ENCODE peak calls at places on chromosome 6, in eight cellular contexts. One of them, this sample, is unnamed.

GRCh38 chr6:19180348-19181073 is 656.7 kb upstream of the ID4 start:
- DNase-seq in stomach: peak; percentile 57
- DNase-seq in adrenal gland: peak; percentile 34
- DNase-seq in endothelial cell of umbilical vein: no peak
- DNase-seq in prostate gland: peak; percentile 8
- DNase-seq in transverse colon: peak; percentile 36
- DNase-seq in spleen: no peak
- DNase-seq in ovary: peak; percentile 78
- DNase-seq in this sample: peak; percentile 87

GRCh38 chr6:109453594-109454482 is 1.7 kb downstream of the MICAL1 start:
- DNase-seq in endothelial cell of umbilical vein: no peak
- DNase-seq in prostate gland: no peak
- DNase-seq in adrenal gland: no peak
- DNase-seq in ovary: no peak
- DNase-seq in stomach: no peak
- DNase-seq in transverse colon: no peak
- DNase-seq in spleen: peak; percentile 84
- DNase-seq in this sample: peak; percentile 87

GRCh38 chr6:107784669-107785068 is 39.4 kb downstream of the SCML4 start:
- DNase-seq in endothelial cell of umbilical vein: no peak
- DNase-seq in ovary: no peak
- DNase-seq in stomach: no peak
- DNase-seq in spleen: no peak
- DNase-seq in transverse colon: no peak
- DNase-seq in prostate gland: no peak
- DNase-seq in adrenal gland: peak; percentile 23
- DNase-seq in this sample: no peak

GRCh38 chr6:111238464-111239119 is 151.3 kb downstream of the SLC16A10 start:
- DNase-seq in transverse colon: no peak
- DNase-seq in stomach: no peak
- DNase-seq in adrenal gland: no peak
- DNase-seq in endothelial cell of umbilical vein: peak; percentile 37
- DNase-seq in ovary: no peak
- DNase-seq in spleen: no peak
- DNase-seq in prostate gland: no peak
- DNase-seq in this sample: no peak

GRCh38 chr6:42260972-42261371 is 43.3 kb upstream of the MRPS10 start:
- DNase-seq in spleen: no peak
- DNase-seq in adrenal gland: no peak
- DNase-seq in transverse colon: peak; percentile 28
- DNase-seq in stomach: no peak
- DNase-seq in ovary: peak; percentile 46
- DNase-seq in endothelial cell of umbilical vein: no peak
- DNase-seq in prostate gland: no peak
- DNase-seq in this sample: no peak

GRCh38 chr6:159044899-159045727 is at the start of gene TAGAP:
- DNase-seq in transverse colon: peak; percentile 83
- DNase-seq in prostate gland: peak; percentile 46
- DNase-seq in stomach: peak; percentile 70
- DNase-seq in adrenal gland: peak; percentile 76
- DNase-seq in spleen: peak; percentile 94
- DNase-seq in endothelial cell of umbilical vein: no peak
- DNase-seq in ovary: peak; percentile 58
- DNase-seq in this sample: peak; percentile 75

GRCh38 chr6:101544286-101544685 is 150.8 kb downstream of the GRIK2 start:
- DNase-seq in transverse colon: no peak
- DNase-seq in spleen: no peak
- DNase-seq in endothelial cell of umbilical vein: no peak
- DNase-seq in ovary: no peak
- DNase-seq in prostate gland: no peak
- DNase-seq in stomach: no peak
- DNase-seq in adrenal gland: no peak
- DNase-seq in this sample: no peak

GRCh38 chr6:157376706-157377230 is 4.2 kb upstream of the ZDHHC14 start:
- DNase-seq in stomach: no peak
- DNase-seq in adrenal gland: no peak
- DNase-seq in ovary: no peak
- DNase-seq in endothelial cell of umbilical vein: no peak
- DNase-seq in prostate gland: no peak
- DNase-seq in spleen: no peak
- DNase-seq in transverse colon: no peak
- DNase-seq in this sample: no peak

GRCh38 chr6:7681449-7681848 is 44.5 kb upstream of the BMP6 start:
- DNase-seq in adrenal gland: no peak
- DNase-seq in spleen: no peak
- DNase-seq in stomach: no peak
- DNase-seq in endothelial cell of umbilical vein: no peak
- DNase-seq in transverse colon: no peak
- DNase-seq in prostate gland: no peak
- DNase-seq in ovary: no peak
- DNase-seq in this sample: no peak

GRCh38 chr6:24662206-24662605 is 4.5 kb downstream of the TDP2 start:
- DNase-seq in prostate gland: peak; percentile 34
- DNase-seq in ovary: no peak
- DNase-seq in endothelial cell of umbilical vein: no peak
- DNase-seq in adrenal gland: no peak
- DNase-seq in transverse colon: peak; percentile 30
- DNase-seq in stomach: no peak
- DNase-seq in spleen: no peak
- DNase-seq in this sample: no peak
- TF ChIP-seq POLR2A in prostate gland: no peak
- TF ChIP-seq POLR2A in ovary: no peak
- TF ChIP-seq POLR2A in endothelial cell of umbilical vein: no peak
- TF ChIP-seq POLR2A in adrenal gland: no peak
- TF ChIP-seq POLR2A in transverse colon: peak; percentile 15
- TF ChIP-seq POLR2A in stomach: no peak
- TF ChIP-seq POLR2A in spleen: no peak
- TF ChIP-seq POLR2A in this sample: no peak

GRCh38 chr6:16764188-16764950 is 3.1 kb upstream of the ATXN1 start:
- DNase-seq in spleen: no peak
- DNase-seq in prostate gland: no peak
- DNase-seq in stomach: no peak
- DNase-seq in ovary: no peak
- DNase-seq in transverse colon: no peak
- DNase-seq in endothelial cell of umbilical vein: peak; percentile 57
- DNase-seq in adrenal gland: no peak
- DNase-seq in this sample: no peak
- TF ChIP-seq CTCF in spleen: no peak
- TF ChIP-seq CTCF in prostate gland: peak; percentile 68
- TF ChIP-seq CTCF in stomach: no peak
- TF ChIP-seq CTCF in ovary: no peak
- TF ChIP-seq CTCF in transverse colon: no peak
- TF ChIP-seq CTCF in endothelial cell of umbilical vein: peak; percentile 25
- TF ChIP-seq CTCF in adrenal gland: peak; percentile 48
- TF ChIP-seq CTCF in this sample: no peak

GRCh38 chr6:89357390-89357789 is 4.9 kb upstream of the UBE2J1 start:
- DNase-seq in ovary: no peak
- DNase-seq in prostate gland: no peak
- DNase-seq in transverse colon: peak; percentile 40
- DNase-seq in endothelial cell of umbilical vein: peak; percentile 58
- DNase-seq in stomach: no peak
- DNase-seq in spleen: no peak
- DNase-seq in adrenal gland: no peak
- DNase-seq in this sample: no peak

GRCh38 chr6:89359561-89359960 is 7.0 kb upstream of the UBE2J1 start:
- DNase-seq in endothelial cell of umbilical vein: no peak
- DNase-seq in spleen: no peak
- DNase-seq in ovary: no peak
- DNase-seq in stomach: no peak
- DNase-seq in prostate gland: no peak
- DNase-seq in transverse colon: no peak
- DNase-seq in adrenal gland: no peak
- DNase-seq in this sample: no peak

GRCh38 chr6:89356644-89357043 is 4.1 kb upstream of the UBE2J1 start:
- DNase-seq in ovary: no peak
- DNase-seq in spleen: no peak
- DNase-seq in adrenal gland: no peak
- DNase-seq in stomach: no peak
- DNase-seq in endothelial cell of umbilical vein: no peak
- DNase-seq in prostate gland: no peak
- DNase-seq in transverse colon: no peak
- DNase-seq in this sample: no peak

GRCh38 chr6:89364586-89364985 is 12.1 kb upstream of the UBE2J1 start:
- DNase-seq in ovary: no peak
- DNase-seq in endothelial cell of umbilical vein: peak; percentile 55
- DNase-seq in adrenal gland: no peak
- DNase-seq in stomach: no peak
- DNase-seq in prostate gland: no peak
- DNase-seq in transverse colon: no peak
- DNase-seq in spleen: no peak
- DNase-seq in this sample: no peak

DNA sequence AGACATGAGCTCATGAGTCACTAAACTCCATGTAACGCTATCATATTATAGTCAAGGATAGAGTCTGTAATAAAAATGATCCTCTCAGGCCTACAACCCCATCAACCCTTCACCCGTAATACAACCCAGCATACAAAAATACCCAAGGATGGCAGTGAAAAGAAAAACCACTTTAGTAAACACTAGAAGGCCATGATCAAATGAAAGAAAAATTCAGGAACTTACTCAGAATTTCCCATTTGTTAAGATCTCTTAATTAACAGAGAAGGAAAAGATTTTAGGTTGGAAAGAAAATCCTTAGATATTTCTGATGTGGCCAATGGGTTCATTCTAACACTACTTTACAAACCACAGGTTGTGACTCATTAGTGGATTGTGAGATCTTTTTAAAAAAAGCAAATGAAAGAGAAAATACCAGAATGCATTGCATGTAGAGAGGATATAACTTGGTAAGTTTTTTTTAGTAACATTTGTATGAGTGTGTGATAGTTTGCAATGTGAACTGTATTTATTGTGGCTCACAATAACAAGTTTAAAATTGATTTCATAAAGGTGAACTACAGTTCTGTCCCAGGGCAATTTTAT is 8.0 kb upstream of the UBE2J1 start:
- DNase-seq in spleen: no peak
- DNase-seq in stomach: no peak
- DNase-seq in transverse colon: no peak
- DNase-seq in ovary: no peak
- DNase-seq in prostate gland: no peak
- DNase-seq in endothelial cell of umbilical vein: no peak
- DNase-seq in adrenal gland: no peak
- DNase-seq in this sample: no peak
- TF ChIP-seq POLR2A in spleen: no peak
- TF ChIP-seq POLR2A in stomach: no peak
- TF ChIP-seq POLR2A in transverse colon: no peak
- TF ChIP-seq POLR2A in ovary: no peak
- TF ChIP-seq POLR2A in prostate gland: no peak
- TF ChIP-seq POLR2A in endothelial cell of umbilical vein: no peak
- TF ChIP-seq POLR2A in adrenal gland: no peak
- TF ChIP-seq POLR2A in this sample: no peak

GRCh38 chr6:137697267-137697938 is 169.7 kb upstream of the TNFAIP3 start:
- DNase-seq in stomach: no peak
- DNase-seq in transverse colon: peak; percentile 22
- DNase-seq in spleen: no peak
- DNase-seq in adrenal gland: no peak
- DNase-seq in prostate gland: no peak
- DNase-seq in endothelial cell of umbilical vein: peak; percentile 97
- DNase-seq in ovary: no peak
- DNase-seq in this sample: no peak
- TF ChIP-seq CTCF in stomach: no peak
- TF ChIP-seq CTCF in transverse colon: peak; percentile 17
- TF ChIP-seq CTCF in spleen: no peak
- TF ChIP-seq CTCF in adrenal gland: no peak
- TF ChIP-seq CTCF in prostate gland: no peak
- TF ChIP-seq CTCF in endothelial cell of umbilical vein: peak; percentile 17
- TF ChIP-seq CTCF in ovary: no peak
- TF ChIP-seq CTCF in this sample: no peak

GRCh38 chr6:132084811-132085509 is 133.8 kb upstream of the CCN2 start:
- DNase-seq in stomach: no peak
- DNase-seq in ovary: no peak
- DNase-seq in transverse colon: no peak
- DNase-seq in adrenal gland: no peak
- DNase-seq in endothelial cell of umbilical vein: peak; percentile 95
- DNase-seq in prostate gland: no peak
- DNase-seq in spleen: no peak
- DNase-seq in this sample: no peak

GRCh38 chr6:132076452-132076851 is 125.3 kb upstream of the CCN2 start:
- DNase-seq in adrenal gland: no peak
- DNase-seq in endothelial cell of umbilical vein: no peak
- DNase-seq in ovary: no peak
- DNase-seq in transverse colon: no peak
- DNase-seq in prostate gland: no peak
- DNase-seq in spleen: no peak
- DNase-seq in stomach: no peak
- DNase-seq in this sample: no peak

GRCh38 chr6:132081338-132081737 is 130.2 kb upstream of the CCN2 start:
- DNase-seq in stomach: no peak
- DNase-seq in transverse colon: no peak
- DNase-seq in ovary: no peak
- DNase-seq in adrenal gland: no peak
- DNase-seq in prostate gland: no peak
- DNase-seq in endothelial cell of umbilical vein: no peak
- DNase-seq in spleen: no peak
- DNase-seq in this sample: no peak

GRCh38 chr6:132082421-132082820 is 131.2 kb upstream of the CCN2 start:
- DNase-seq in adrenal gland: no peak
- DNase-seq in stomach: no peak
- DNase-seq in transverse colon: no peak
- DNase-seq in ovary: no peak
- DNase-seq in spleen: no peak
- DNase-seq in endothelial cell of umbilical vein: no peak
- DNase-seq in prostate gland: no peak
- DNase-seq in this sample: no peak

GRCh38 chr6:132079286-132079685 is 128.1 kb upstream of the CCN2 start:
- DNase-seq in transverse colon: no peak
- DNase-seq in stomach: no peak
- DNase-seq in adrenal gland: no peak
- DNase-seq in ovary: no peak
- DNase-seq in endothelial cell of umbilical vein: no peak
- DNase-seq in spleen: no peak
- DNase-seq in prostate gland: no peak
- DNase-seq in this sample: no peak
- TF ChIP-seq POLR2A in transverse colon: no peak
- TF ChIP-seq POLR2A in stomach: no peak
- TF ChIP-seq POLR2A in adrenal gland: no peak
- TF ChIP-seq POLR2A in ovary: no peak
- TF ChIP-seq POLR2A in endothelial cell of umbilical vein: no peak
- TF ChIP-seq POLR2A in spleen: no peak
- TF ChIP-seq POLR2A in prostate gland: no peak
- TF ChIP-seq POLR2A in this sample: no peak